ENCODE peak calls at places on chromosomes 7 and 10, in four cellular contexts. Y is IMR-90, O is amygdala, P is iris pigment epithelial cell. R is an unnamed sample.

GRCh38 chr10:34689053-34689452 is 126.0 kb downstream of the PARD3 start:
- DNase-seq in Y (peak; percentile 68), O (no peak), P (peak; percentile 83), R (no peak)

GRCh38 chr10:79103585-79103984 is 34.8 kb downstream of the ZMIZ1 start:
- DNase-seq in Y (no peak), O (no peak), P (no peak), R (no peak)

GRCh38 chr7:64907641-64908326 is 4.7 kb downstream of the ZNF273 start:
- DNase-seq in Y (peak; percentile 17), O (no peak), P (peak; percentile 12), R (no peak)

GRCh38 chr10:46286991-46287693 is at the start of gene ANTXRL:
- DNase-seq in Y (no peak), O (no peak), P (no peak), R (no peak)

GRCh38 chr7:121446526-121446925 is 50.4 kb upstream of the FAM3C start:
- DNase-seq in Y (no peak), O (no peak), P (no peak), R (no peak)

GRCh38 chr10:24703700-24704099 is 20.0 kb downstream of the ARHGAP21 start:
- DNase-seq in Y (peak; percentile 93), O (no peak), P (peak; percentile 84), R (no peak)

GRCh38 chr10:84424731-84425165 is 96.4 kb downstream of the CCSER2 start:
- DNase-seq in Y (peak; percentile 98), O (peak; percentile 60), P (peak; percentile 98), R (peak; percentile 76)

GRCh38 chr7:151495360-151495759 is 24.3 kb downstream of the RHEB start:
- DNase-seq in Y (no peak), O (no peak), P (no peak), R (no peak)

GRCh38 chr7:98283127-98283886 is 1.8 kb downstream of the BRI3 start:
- DNase-seq in Y (peak; percentile 56), O (no peak), P (peak; percentile 80), R (peak; percentile 33)

GRCh38 chr10:84755311-84755710 is 426.9 kb downstream of the CCSER2 start:
- DNase-seq in Y (no peak), O (no peak), P (no peak), R (no peak)

GRCh38 chr10:59708816-59709471 is 706 bp downstream of the SLC16A9 start:
- DNase-seq in Y (no peak), O (no peak), P (peak; percentile 8), R (no peak)

GRCh38 chr10:112812571-112812970 is 137.5 kb upstream of the TCF7L2 start:
- DNase-seq in Y (no peak), O (no peak), P (no peak), R (no peak)

GRCh38 chr7:106570948-106571418 is 90.0 kb downstream of the CCDC71L start:
- DNase-seq in Y (peak; percentile 15), O (no peak), P (peak; percentile 8), R (no peak)

GRCh38 chr10:83012866-83013265 is 1126.4 kb upstream of the GHITM start:
- DNase-seq in Y (no peak), O (no peak), P (no peak), R (no peak)

GRCh38 chr10:122494173-122494820 is 32.9 kb downstream of the HTRA1 start:
- DNase-seq in Y (no peak), O (no peak), P (no peak), R (no peak)

GRCh38 chr10:111998728-111999127 is 184.8 kb downstream of the GPAM start:
- DNase-seq in Y (no peak), O (no peak), P (no peak), R (no peak)

GRCh38 chr7:135976312-135977019 is 693 bp downstream of the MTPN start:
- DNase-seq in Y (peak; percentile 1), O (no peak), P (peak; percentile 9), R (no peak)

GRCh38 chr10:79323602-79324001 is 23.7 kb upstream of the PPIF start:
- DNase-seq in Y (no peak), O (no peak), P (no peak), R (no peak)

GRCh38 chr7:155935005-155935557 is 122.8 kb upstream of the SHH start:
- DNase-seq in Y (no peak), O (no peak), P (no peak), R (no peak)

GRCh38 chr7:27434729-27435400 is 192.3 kb downstream of the EVX1 start:
- DNase-seq in Y (peak; percentile 8), O (no peak), P (peak; percentile 47), R (no peak)

GRCh38 chr7:47093254-47093798 is 488.6 kb downstream of the TNS3 start:
- DNase-seq in Y (peak; percentile 64), O (no peak), P (peak; percentile 63), R (no peak)

GRCh38 chr7:129799350-129799955 is 153.3 kb downstream of the UBE2H start:
- DNase-seq in Y (no peak), O (no peak), P (no peak), R (no peak)

GRCh38 chr10:73965890-73966768 is 31.8 kb upstream of the VCL start:
- DNase-seq in Y (peak; percentile 99), O (no peak), P (peak; percentile 78), R (no peak)

GRCh38 chr10:110522365-110522988 is 24.8 kb downstream of the DUSP5 start:
- DNase-seq in Y (peak; percentile 65), O (no peak), P (peak; percentile 74), R (no peak)

GRCh38 chr10:63760034-63760707 is 239.0 kb downstream of the REEP3 start:
- DNase-seq in Y (no peak), O (no peak), P (no peak), R (no peak)

GRCh38 chr10:97821308-97822038 is 28.2 kb upstream of the GOLGA7B start:
- DNase-seq in Y (no peak), O (no peak), P (no peak), R (no peak)

GRCh38 chr7:46671108-46671769 is 750.2 kb upstream of the IGFBP3 start:
- DNase-seq in Y (no peak), O (no peak), P (no peak), R (no peak)

GRCh38 chr10:58817499-58817898 is 304.8 kb downstream of the BICC1 start:
- DNase-seq in Y (peak; percentile 43), O (no peak), P (peak; percentile 37), R (no peak)

GRCh38 chr10:25191162-25191895 is 16.5 kb downstream of the GPR158 start:
- DNase-seq in Y (no peak), O (no peak), P (no peak), R (no peak)

GRCh38 chr7:2478387-2478760 is 2.2 kb upstream of the GRIFIN start:
- DNase-seq in Y (no peak), O (no peak), P (no peak), R (no peak)

GRCh38 chr10:103802637-103803353 is 52.6 kb downstream of the SH3PXD2A start:
- DNase-seq in Y (no peak), O (no peak), P (no peak), R (no peak)

GRCh38 chr7:2471396-2471795 is 4.8 kb downstream of the GRIFIN start:
- DNase-seq in Y (peak; percentile 25), O (no peak), P (no peak), R (no peak)

GRCh38 chr7:84546403-84546802 is 351.8 kb upstream of the SEMA3A start:
- DNase-seq in Y (no peak), O (no peak), P (no peak), R (no peak)

GRCh38 chr7:150784954-150785353 is 15.2 kb downstream of the TMEM176B start:
- DNase-seq in Y (no peak), O (no peak), P (no peak), R (no peak)

GRCh38 chr10:70745555-70745954 is 39.6 kb downstream of the TBATA start:
- DNase-seq in Y (no peak), O (no peak), P (no peak), R (no peak)

GRCh38 chr10:3805227-3805790 is 20.3 kb upstream of the KLF6 start:
- DNase-seq in Y (peak; percentile 83), O (no peak), P (peak; percentile 91), R (no peak)

GRCh38 chr10:11237571-11237970 is 219.9 kb downstream of the CELF2 start:
- DNase-seq in Y (no peak), O (no peak), P (no peak), R (no peak)

GRCh38 chr10:20955355-20955893 is 58.3 kb upstream of the NEBL start:
- DNase-seq in Y (no peak), O (no peak), P (peak; percentile 16), R (no peak)

GRCh38 chr10:103685880-103686669 is 169.3 kb downstream of the SH3PXD2A start:
- DNase-seq in Y (peak; percentile 64), O (peak; percentile 50), P (peak; percentile 65), R (peak; percentile 61)

GRCh38 chr7:28354601-28355062 is 57.7 kb upstream of the CREB5 start:
- DNase-seq in Y (peak; percentile 99), O (no peak), P (peak; percentile 71), R (no peak)